ENCODE peak calls at places on chromosomes 11 and 22, in four cellular contexts. P is A172; J is stimulated activated CD8-positive, alpha-beta memory T cell treated with anti-CD3 and anti-CD28 coated beads, Interleukin-15, amount 100 ng/mL, for 4 hours; B is fibroblast of lung. O is an unnamed sample.

GRCh38 chr11:2518983-2519340 is 74.2 kb downstream of the KCNQ1 start:
- DNase-seq in J (no peak), B (no peak), P (no peak), O (no peak)

GRCh38 chr22:31488988-31489617 is 539 bp downstream of the EIF4ENIF1 start:
- DNase-seq in B (no peak), J (no peak), P (peak), O (no peak)

GRCh38 chr11:15988693-15989231 is 367.6 kb downstream of the SOX6 start:
- DNase-seq in P (no peak), J (no peak), B (no peak), O (no peak)

GRCh38 chr11:124108158-124108557 is 7.1 kb upstream of the VWA5A start:
- DNase-seq in P (no peak), B (peak), J (no peak), O (peak)

GRCh38 chr11:76762867-76763572 is 20.1 kb upstream of the TSKU start:
- DNase-seq in J (no peak), B (no peak), P (no peak), O (no peak)

GRCh38 chr11:130634186-130634585 is 185.7 kb downstream of the ADAMTS15 start:
- DNase-seq in J (no peak), P (no peak), B (no peak), O (no peak)

GRCh38 chr11:42631223-42631843 is 680.5 kb upstream of the API5 start:
- DNase-seq in J (no peak), P (peak), B (no peak), O (no peak)

GRCh38 chr22:39183991-39184585 is 31.6 kb upstream of the CBX7 start:
- DNase-seq in B (peak), P (peak), J (no peak), O (no peak)

GRCh38 chr11:41534861-41535260 is 75.4 kb upstream of the LRRC4C start:
- DNase-seq in J (no peak), P (no peak), B (no peak), O (no peak)

GRCh38 chr11:116472661-116473060 is 300.1 kb downstream of the BUD13 start:
- DNase-seq in J (no peak), B (no peak), P (no peak), O (no peak)

GRCh38 chr22:50270302-50271010 is at the start of gene MAPK11:
- DNase-seq in P (no peak), J (peak), B (peak), O (peak)

GRCh38 chr11:94721565-94722292 is 46.4 kb upstream of the AMOTL1 start:
- DNase-seq in B (no peak), J (no peak), P (no peak), O (no peak)

GRCh38 chr11:1832181-1832988 is 2.4 kb upstream of the SYT8 start:
- DNase-seq in J (no peak), P (peak), B (peak), O (no peak)

GRCh38 chr22:49925525-49926128 is 7.2 kb downstream of the CRELD2 start:
- DNase-seq in B (no peak), J (peak), P (no peak), O (no peak)

GRCh38 chr11:110430267-110431211 is 791 bp downstream of the FDX1 start:
- DNase-seq in P (no peak), B (peak), J (no peak), O (peak)